ENCODE peak calls at places on chromosomes 2 and 18, in six cellular contexts. One of them, this sample, is unnamed.

GRCh38 chr2:226002438-226002837 is 602.9 kb downstream of the NYAP2 start:
- DNase-seq in HCT116: peak; percentile 46
- DNase-seq in tibial nerve: no peak
- DNase-seq in right lobe of liver: no peak
- DNase-seq in neuronal stem cell: no peak
- DNase-seq in RWPE2: no peak
- DNase-seq in this sample: no peak

GRCh38 chr2:1824202-1824905 is 80.0 kb upstream of the PXDN start:
- DNase-seq in HCT116: no peak
- DNase-seq in tibial nerve: no peak
- DNase-seq in right lobe of liver: no peak
- DNase-seq in neuronal stem cell: no peak
- DNase-seq in RWPE2: no peak
- DNase-seq in this sample: no peak

GRCh38 chr2:162007447-162008040 is 66.5 kb downstream of the DPP4 start:
- DNase-seq in HCT116: no peak
- DNase-seq in tibial nerve: no peak
- DNase-seq in right lobe of liver: no peak
- DNase-seq in neuronal stem cell: no peak
- DNase-seq in RWPE2: no peak
- DNase-seq in this sample: no peak

GRCh38 chr2:196268538-196269338 is 97.4 kb upstream of the STK17B start:
- DNase-seq in HCT116: no peak
- DNase-seq in tibial nerve: no peak
- DNase-seq in right lobe of liver: no peak
- DNase-seq in neuronal stem cell: no peak
- DNase-seq in RWPE2: no peak
- DNase-seq in this sample: no peak

GRCh38 chr2:16394072-16394985 is 271.3 kb downstream of the CYRIA start:
- DNase-seq in HCT116: no peak
- DNase-seq in tibial nerve: no peak
- DNase-seq in right lobe of liver: no peak
- DNase-seq in neuronal stem cell: no peak
- DNase-seq in RWPE2: no peak
- DNase-seq in this sample: no peak

GRCh38 chr18:61388010-61388409 is 54.8 kb downstream of the CDH20 start:
- DNase-seq in HCT116: no peak
- DNase-seq in tibial nerve: no peak
- DNase-seq in right lobe of liver: no peak
- DNase-seq in neuronal stem cell: no peak
- DNase-seq in RWPE2: no peak
- DNase-seq in this sample: no peak

GRCh38 chr2:24181849-24182248 is 7.0 kb downstream of the FAM228A start:
- DNase-seq in HCT116: no peak
- DNase-seq in tibial nerve: no peak
- DNase-seq in right lobe of liver: no peak
- DNase-seq in neuronal stem cell: no peak
- DNase-seq in RWPE2: no peak
- DNase-seq in this sample: no peak

GRCh38 chr2:33216508-33217182 is 259.8 kb upstream of the RASGRP3 start:
- DNase-seq in HCT116: no peak
- DNase-seq in tibial nerve: peak; percentile 39
- DNase-seq in right lobe of liver: peak; percentile 84
- DNase-seq in neuronal stem cell: no peak
- DNase-seq in RWPE2: no peak
- DNase-seq in this sample: no peak

GRCh38 chr2:239824051-239824694 is 201.0 kb downstream of the NDUFA10 start:
- DNase-seq in HCT116: peak; percentile 85
- DNase-seq in tibial nerve: no peak
- DNase-seq in right lobe of liver: peak; percentile 22
- DNase-seq in neuronal stem cell: peak; percentile 26
- DNase-seq in RWPE2: no peak
- DNase-seq in this sample: no peak

GRCh38 chr2:142100139-142100873 is 30.5 kb downstream of the LRP1B start:
- DNase-seq in HCT116: no peak
- DNase-seq in tibial nerve: no peak
- DNase-seq in right lobe of liver: no peak
- DNase-seq in neuronal stem cell: no peak
- DNase-seq in RWPE2: no peak
- DNase-seq in this sample: no peak

GRCh38 chr2:238242731-238243495 is 3.1 kb upstream of the HES6 start:
- DNase-seq in HCT116: no peak
- DNase-seq in tibial nerve: no peak
- DNase-seq in right lobe of liver: no peak
- DNase-seq in neuronal stem cell: no peak
- DNase-seq in RWPE2: no peak
- DNase-seq in this sample: no peak

GRCh38 chr2:120224256-120224655 is 1.1 kb upstream of the TMEM185B start:
- DNase-seq in HCT116: no peak
- DNase-seq in tibial nerve: no peak
- DNase-seq in right lobe of liver: no peak
- DNase-seq in neuronal stem cell: no peak
- DNase-seq in RWPE2: peak; percentile 21
- DNase-seq in this sample: no peak

GRCh38 chr2:26630669-26631360 is 10.4 kb downstream of the CIB4 start:
- DNase-seq in HCT116: peak; percentile 28
- DNase-seq in tibial nerve: no peak
- DNase-seq in right lobe of liver: no peak
- DNase-seq in neuronal stem cell: no peak
- DNase-seq in RWPE2: no peak
- DNase-seq in this sample: peak; percentile 44

GRCh38 chr2:172555522-172556283 is at the start of gene PDK1:
- DNase-seq in HCT116: peak; percentile 72
- DNase-seq in tibial nerve: peak; percentile 66
- DNase-seq in right lobe of liver: peak; percentile 94
- DNase-seq in neuronal stem cell: peak; percentile 88
- DNase-seq in RWPE2: peak; percentile 91
- DNase-seq in this sample: peak; percentile 93

GRCh38 chr2:85994421-85994777 is 105.6 kb upstream of the ST3GAL5 start:
- DNase-seq in HCT116: no peak
- DNase-seq in tibial nerve: no peak
- DNase-seq in right lobe of liver: peak; percentile 23
- DNase-seq in neuronal stem cell: no peak
- DNase-seq in RWPE2: no peak
- DNase-seq in this sample: no peak

DNA sequence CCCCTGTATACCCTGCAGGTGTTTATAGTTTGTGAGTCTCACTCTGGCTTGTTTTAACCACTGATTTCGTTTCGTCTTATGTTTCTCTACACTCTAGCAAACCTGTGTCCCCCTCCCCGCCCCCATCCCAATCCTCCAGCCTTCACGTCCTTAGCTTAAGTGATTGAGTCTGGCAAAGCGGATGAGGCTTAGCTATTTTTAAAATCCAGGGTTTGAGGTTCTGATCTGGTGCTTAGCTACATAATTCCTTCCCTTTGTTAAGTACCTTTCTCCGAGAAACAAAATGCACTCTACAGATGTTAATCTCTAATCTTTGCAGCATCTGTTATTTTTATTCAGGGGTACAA is 7.8 kb downstream of the AGAP1 start:
- DNase-seq in HCT116: no peak
- DNase-seq in tibial nerve: no peak
- DNase-seq in right lobe of liver: no peak
- DNase-seq in neuronal stem cell: no peak
- DNase-seq in RWPE2: no peak
- DNase-seq in this sample: no peak
- H3K4me1 ChIP-seq in HCT116: peaks cover 44% of the 10 kb centered on the region
- H3K4me1 ChIP-seq in tibial nerve: peaks cover 12% of the 10 kb centered on the region
- H3K4me1 ChIP-seq in right lobe of liver: peaks cover 6% of the 10 kb centered on the region
- H3K4me1 ChIP-seq in neuronal stem cell: peaks cover 37% of the 10 kb centered on the region
- H3K4me1 ChIP-seq in RWPE2: peaks cover 25% of the 10 kb centered on the region
- H3K4me1 ChIP-seq in this sample: peaks cover 57% of the 10 kb centered on the region

GRCh38 chr2:9416267-9416961 is 6.9 kb downstream of the ITGB1BP1 start:
- DNase-seq in HCT116: no peak
- DNase-seq in tibial nerve: no peak
- DNase-seq in right lobe of liver: no peak
- DNase-seq in neuronal stem cell: no peak
- DNase-seq in RWPE2: no peak
- DNase-seq in this sample: no peak
- H3K36me3 ChIP-seq in HCT116: peaks cover 4% of the 10 kb centered on the region
- H3K36me3 ChIP-seq in tibial nerve: peaks cover 3% of the 10 kb centered on the region
- H3K36me3 ChIP-seq in right lobe of liver: no peaks in the 10 kb centered on the region
- H3K36me3 ChIP-seq in neuronal stem cell: no peaks in the 10 kb centered on the region
- H3K36me3 ChIP-seq in RWPE2: peaks cover 58% of the 10 kb centered on the region
- H3K36me3 ChIP-seq in this sample: peaks cover 33% of the 10 kb centered on the region

DNA sequence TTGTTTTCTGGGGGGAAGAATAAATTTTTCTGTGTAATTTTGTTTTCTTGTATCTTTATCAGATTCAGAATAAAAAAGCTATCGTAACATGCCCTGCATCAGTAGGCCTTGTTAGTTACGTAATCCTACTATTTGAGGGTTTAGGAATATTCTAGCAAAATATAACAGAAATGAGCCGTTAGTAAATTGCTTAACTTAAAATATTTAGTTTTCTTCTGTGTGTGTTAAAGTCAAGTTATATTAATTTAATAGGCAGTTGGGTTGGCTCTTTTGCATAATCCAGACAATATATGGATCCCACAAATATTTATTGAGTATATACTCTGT is 151.7 kb downstream of the FMNL2 start:
- DNase-seq in HCT116: no peak
- DNase-seq in tibial nerve: no peak
- DNase-seq in right lobe of liver: no peak
- DNase-seq in neuronal stem cell: no peak
- DNase-seq in RWPE2: no peak
- DNase-seq in this sample: no peak
- H3K4me1 ChIP-seq in HCT116: no peaks in the 10 kb centered on the region
- H3K4me1 ChIP-seq in tibial nerve: peaks cover 9% of the 10 kb centered on the region
- H3K4me1 ChIP-seq in right lobe of liver: no peaks in the 10 kb centered on the region
- H3K4me1 ChIP-seq in neuronal stem cell: peaks cover 65% of the 10 kb centered on the region
- H3K4me1 ChIP-seq in RWPE2: no peaks in the 10 kb centered on the region
- H3K4me1 ChIP-seq in this sample: peaks cover 49% of the 10 kb centered on the region

DNA sequence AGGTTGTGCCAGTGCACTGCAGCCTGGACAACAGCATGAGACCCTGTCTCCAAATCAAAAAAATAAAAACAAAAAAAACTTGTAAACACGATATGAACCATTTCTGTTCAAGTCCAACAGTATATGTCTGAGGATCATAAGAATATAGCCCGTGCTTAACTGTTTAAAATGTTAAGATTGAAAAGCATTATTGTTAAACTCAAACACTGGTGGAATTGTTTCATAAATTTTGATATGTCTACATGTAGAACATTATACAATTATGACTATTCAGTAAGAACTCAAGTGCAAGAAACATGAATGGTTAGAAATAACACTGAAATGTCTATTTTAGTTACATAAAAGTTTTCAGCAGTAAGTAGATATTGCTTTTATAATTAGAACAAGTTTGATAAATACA is 29.7 kb downstream of the PPIG start:
- DNase-seq in HCT116: no peak
- DNase-seq in tibial nerve: no peak
- DNase-seq in right lobe of liver: no peak
- DNase-seq in neuronal stem cell: no peak
- DNase-seq in RWPE2: no peak
- DNase-seq in this sample: no peak
- H3K36me3 ChIP-seq in HCT116: peaks cover 20% of the 10 kb centered on the region
- H3K36me3 ChIP-seq in tibial nerve: peaks cover 8% of the 10 kb centered on the region
- H3K36me3 ChIP-seq in right lobe of liver: peaks cover 16% of the 10 kb centered on the region
- H3K36me3 ChIP-seq in neuronal stem cell: peaks cover 12% of the 10 kb centered on the region
- H3K36me3 ChIP-seq in RWPE2: peaks cover 91% of the 10 kb centered on the region
- H3K36me3 ChIP-seq in this sample: peaks cover 75% of the 10 kb centered on the region

GRCh38 chr2:208269091-208269490 is 3.0 kb downstream of the PIKFYVE start:
- DNase-seq in HCT116: no peak
- DNase-seq in tibial nerve: no peak
- DNase-seq in right lobe of liver: no peak
- DNase-seq in neuronal stem cell: no peak
- DNase-seq in RWPE2: no peak
- DNase-seq in this sample: no peak
- H3K4me1 ChIP-seq in HCT116: peaks cover 10% of the 10 kb centered on the region
- H3K4me1 ChIP-seq in tibial nerve: peaks cover 13% of the 10 kb centered on the region
- H3K4me1 ChIP-seq in right lobe of liver: peaks cover 9% of the 10 kb centered on the region
- H3K4me1 ChIP-seq in neuronal stem cell: peaks cover 4% of the 10 kb centered on the region
- H3K4me1 ChIP-seq in RWPE2: peaks cover 10% of the 10 kb centered on the region
- H3K4me1 ChIP-seq in this sample: peaks cover 36% of the 10 kb centered on the region

GRCh38 chr2:177733322-177733855 is 339.2 kb downstream of the PDE11A start:
- DNase-seq in HCT116: no peak
- DNase-seq in tibial nerve: no peak
- DNase-seq in right lobe of liver: no peak
- DNase-seq in neuronal stem cell: no peak
- DNase-seq in RWPE2: no peak
- DNase-seq in this sample: no peak
- H3K36me3 ChIP-seq in HCT116: no peaks in the 10 kb centered on the region
- H3K36me3 ChIP-seq in tibial nerve: no peaks in the 10 kb centered on the region
- H3K36me3 ChIP-seq in right lobe of liver: no peaks in the 10 kb centered on the region
- H3K36me3 ChIP-seq in neuronal stem cell: no peaks in the 10 kb centered on the region
- H3K36me3 ChIP-seq in RWPE2: no peaks in the 10 kb centered on the region
- H3K36me3 ChIP-seq in this sample: no peaks in the 10 kb centered on the region

GRCh38 chr2:80365762-80366161 is 61.2 kb upstream of the LRRTM1 start:
- DNase-seq in HCT116: no peak
- DNase-seq in tibial nerve: no peak
- DNase-seq in right lobe of liver: no peak
- DNase-seq in neuronal stem cell: peak; percentile 18
- DNase-seq in RWPE2: no peak
- DNase-seq in this sample: no peak
- H3K4me1 ChIP-seq in HCT116: no peaks in the 10 kb centered on the region
- H3K4me1 ChIP-seq in tibial nerve: no peaks in the 10 kb centered on the region
- H3K4me1 ChIP-seq in right lobe of liver: no peaks in the 10 kb centered on the region
- H3K4me1 ChIP-seq in neuronal stem cell: no peaks in the 10 kb centered on the region
- H3K4me1 ChIP-seq in RWPE2: no peaks in the 10 kb centered on the region
- H3K4me1 ChIP-seq in this sample: no peaks in the 10 kb centered on the region

DNA sequence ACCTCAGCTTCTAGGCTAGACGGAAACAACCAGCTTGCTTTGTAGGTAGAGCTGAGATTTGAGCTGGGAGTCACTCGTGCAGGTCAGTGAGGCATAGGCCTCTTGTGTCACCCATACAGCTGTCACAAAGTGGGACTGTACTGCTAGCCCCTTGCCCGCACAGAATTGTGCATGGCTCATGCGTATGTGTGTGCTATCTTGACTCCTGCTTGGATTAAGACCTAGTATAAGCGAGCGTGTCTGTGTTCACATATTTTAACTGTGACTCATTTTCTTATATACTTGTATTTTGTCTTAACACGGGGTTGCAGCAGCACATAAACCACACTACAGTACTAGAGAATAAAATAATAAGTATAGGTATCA is 20.1 kb downstream of the CEP68 start:
- DNase-seq in HCT116: no peak
- DNase-seq in tibial nerve: no peak
- DNase-seq in right lobe of liver: peak; percentile 35
- DNase-seq in neuronal stem cell: no peak
- DNase-seq in RWPE2: no peak
- DNase-seq in this sample: no peak
- H3K36me3 ChIP-seq in HCT116: peaks cover 12% of the 10 kb centered on the region
- H3K36me3 ChIP-seq in tibial nerve: peaks cover 8% of the 10 kb centered on the region
- H3K36me3 ChIP-seq in right lobe of liver: peaks cover 11% of the 10 kb centered on the region
- H3K36me3 ChIP-seq in neuronal stem cell: peaks cover 55% of the 10 kb centered on the region
- H3K36me3 ChIP-seq in RWPE2: peaks cover 46% of the 10 kb centered on the region
- H3K36me3 ChIP-seq in this sample: peaks cover 84% of the 10 kb centered on the region